ENCODE peak calls at places on chromosome 22, in ten cellular contexts. O is stomach, M is A549, A is K562, I is transverse colon, C is upper lobe of left lung, N is sigmoid colon, J is suprapubic skin, R is HepG2, T is tibial nerve. P is an unnamed sample.

GRCh38 chr22:26949193-26949592 is 291.8 kb downstream of the MIAT start:
- DNase-seq in T (no peak), O (no peak), J (no peak), I (no peak), M (no peak), N (no peak), A (no peak), R (no peak), C (no peak), P (no peak)

GRCh38 chr22:41664490-41664889 is 24.2 kb downstream of the SNU13 start:
- DNase-seq in M (no peak), R (no peak), A (no peak), N (no peak), C (no peak), O (no peak), I (no peak), T (no peak), J (no peak), P (no peak)

GRCh38 chr22:27726726-27727449 is 74.7 kb downstream of the MN1 start:
- DNase-seq in I (peak; percentile 28), M (peak; percentile 77), O (peak; percentile 56), J (peak; percentile 78), N (peak; percentile 75), R (peak; percentile 4), C (no peak), T (no peak), A (peak; percentile 90), P (peak; percentile 62)

GRCh38 chr22:36325163-36326031 is 62.4 kb downstream of the MYH9 start:
- DNase-seq in C (no peak), R (no peak), A (no peak), I (peak; percentile 80), O (peak; percentile 79), J (no peak), M (no peak), N (peak; percentile 93), T (no peak), P (no peak)

GRCh38 chr22:27197618-27198017 is 540.2 kb downstream of the MIAT start:
- DNase-seq in T (no peak), I (no peak), O (no peak), C (no peak), R (no peak), J (no peak), M (peak; percentile 31), N (no peak), A (no peak), P (no peak)

GRCh38 chr22:41619979-41620645 is 731 bp downstream of the DESI1 start:
- DNase-seq in C (peak; percentile 79), J (peak; percentile 80), T (no peak), O (peak; percentile 51), M (no peak), R (peak; percentile 49), A (peak; percentile 23), N (peak; percentile 78), I (peak; percentile 64), P (peak; percentile 53)

GRCh38 chr22:31286360-31287255 is 5.7 kb downstream of the PIK3IP1 start:
- DNase-seq in A (no peak), R (no peak), N (peak; percentile 82), M (no peak), T (no peak), C (no peak), O (no peak), J (no peak), I (peak; percentile 56), P (no peak)

GRCh38 chr22:41732096-41732772 is 32.9 kb downstream of the MEI1 start:
- DNase-seq in A (no peak), T (no peak), I (no peak), O (no peak), C (no peak), J (peak; percentile 34), N (no peak), M (no peak), R (no peak), P (no peak)

GRCh38 chr22:24585461-24585860 is 7.4 kb downstream of the LRRC75B start:
- DNase-seq in A (no peak), O (no peak), C (no peak), I (no peak), T (no peak), R (no peak), N (no peak), J (no peak), M (no peak), P (no peak)

GRCh38 chr22:24423519-24424000 is 3.8 kb upstream of the ADORA2A start:
- DNase-seq in R (no peak), C (peak; percentile 96), O (peak; percentile 73), M (peak; percentile 21), A (peak; percentile 82), T (no peak), J (no peak), N (peak; percentile 72), I (peak; percentile 56), P (peak; percentile 80)

GRCh38 chr22:27573992-27574391 is 227.6 kb downstream of the MN1 start:
- DNase-seq in I (no peak), N (no peak), R (no peak), C (no peak), M (no peak), A (no peak), T (no peak), O (no peak), J (no peak), P (no peak)

GRCh38 chr22:27752771-27753170 is 48.8 kb downstream of the MN1 start:
- DNase-seq in T (no peak), M (peak; percentile 12), C (no peak), I (no peak), N (peak; percentile 81), J (peak; percentile 84), O (peak; percentile 29), R (no peak), A (no peak), P (peak; percentile 66)

GRCh38 chr22:22085702-22086500 is 103.3 kb upstream of the TOP3B start:
- DNase-seq in M (no peak), T (no peak), R (no peak), C (no peak), O (no peak), A (peak; percentile 76), I (no peak), N (no peak), J (no peak), P (no peak)

GRCh38 chr22:47822459-47822858 is 1060.0 kb downstream of the TBC1D22A start:
- DNase-seq in N (no peak), A (no peak), C (no peak), O (no peak), M (no peak), T (no peak), R (no peak), I (no peak), J (no peak), P (no peak)

DNA sequence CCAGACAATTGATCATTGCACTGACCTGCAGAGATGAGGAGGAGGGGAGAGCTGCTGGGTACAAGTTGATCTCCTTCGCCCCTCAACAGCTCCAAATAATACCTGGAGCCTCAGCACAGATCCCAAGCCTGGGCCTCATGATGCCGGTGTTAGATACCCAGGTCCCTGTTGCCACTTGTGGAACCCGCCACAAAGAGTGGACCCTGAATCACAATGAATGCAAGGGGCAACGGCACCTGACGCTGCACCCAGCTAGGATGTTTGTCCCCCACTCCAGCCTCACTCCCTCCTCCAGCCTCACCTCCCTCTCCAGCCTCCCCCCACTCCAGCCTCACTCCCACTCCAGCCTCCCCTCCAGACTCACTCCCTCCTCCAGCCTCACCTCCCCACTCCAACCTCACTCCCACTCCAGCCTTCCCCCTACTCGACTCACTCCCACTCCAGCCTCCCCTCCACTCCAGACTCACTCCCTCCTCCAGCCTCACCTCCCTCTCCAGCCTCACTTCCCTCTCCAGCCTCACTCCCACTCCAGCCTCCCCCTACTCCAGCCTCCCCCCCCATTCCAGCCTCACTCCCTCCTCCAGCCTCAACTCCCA is 879.0 kb downstream of the BRD1 start:
- DNase-seq in T (no peak), J (peak; percentile 31), N (peak; percentile 22), M (no peak), O (peak; percentile 19), I (no peak), A (no peak), C (no peak), R (no peak), P (no peak)
- TF ChIP-seq EP300 in T (no peak), J (no peak), N (no peak), M (no peak), O (no peak), I (no peak), A (no peak), C (no peak), R (no peak), P (no peak)

DNA sequence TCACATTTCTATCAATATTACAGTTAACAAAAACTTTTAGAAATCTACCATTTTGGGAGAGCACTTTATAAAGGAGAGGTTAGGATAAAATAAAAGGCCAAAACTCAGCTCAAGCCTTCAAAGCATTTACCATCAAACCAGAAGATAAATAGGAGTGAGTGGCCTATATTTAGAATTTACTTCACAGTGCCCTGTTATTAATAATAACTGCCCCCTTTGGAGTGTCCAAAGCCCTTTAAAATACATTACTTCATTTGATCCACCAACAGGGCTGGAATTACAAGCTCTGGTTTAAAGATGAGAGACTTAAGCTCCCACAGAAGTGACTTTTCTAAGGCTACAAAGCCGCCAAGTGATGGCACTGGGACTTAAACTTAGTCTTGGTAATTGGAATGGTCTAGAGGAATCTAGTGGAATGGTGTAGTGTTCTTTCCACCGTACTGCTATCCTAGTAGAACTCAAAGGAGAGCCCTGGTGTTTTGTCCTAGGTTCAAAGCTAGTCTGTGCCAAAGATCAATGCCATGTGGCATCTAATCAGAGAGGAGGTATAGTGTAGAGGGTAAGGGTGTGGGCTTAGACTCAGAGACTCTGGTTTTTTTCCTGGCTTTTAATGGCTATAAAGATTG is 21.2 kb upstream of the MTMR3 start:
- DNase-seq in O (no peak), C (no peak), N (no peak), R (no peak), M (no peak), I (no peak), T (no peak), A (no peak), J (no peak), P (no peak)
- H3K4me1 ChIP-seq in O (no peaks in the 10 kb centered on the region), C (no peaks in the 10 kb centered on the region), N (no peaks in the 10 kb centered on the region), R (peaks cover 11% of the 10 kb centered on the region), M (no peaks in the 10 kb centered on the region), I (no peaks in the 10 kb centered on the region), T (peaks cover 5% of the 10 kb centered on the region), A (no peaks in the 10 kb centered on the region), J (no peaks in the 10 kb centered on the region), P (no peaks in the 10 kb centered on the region)

DNA sequence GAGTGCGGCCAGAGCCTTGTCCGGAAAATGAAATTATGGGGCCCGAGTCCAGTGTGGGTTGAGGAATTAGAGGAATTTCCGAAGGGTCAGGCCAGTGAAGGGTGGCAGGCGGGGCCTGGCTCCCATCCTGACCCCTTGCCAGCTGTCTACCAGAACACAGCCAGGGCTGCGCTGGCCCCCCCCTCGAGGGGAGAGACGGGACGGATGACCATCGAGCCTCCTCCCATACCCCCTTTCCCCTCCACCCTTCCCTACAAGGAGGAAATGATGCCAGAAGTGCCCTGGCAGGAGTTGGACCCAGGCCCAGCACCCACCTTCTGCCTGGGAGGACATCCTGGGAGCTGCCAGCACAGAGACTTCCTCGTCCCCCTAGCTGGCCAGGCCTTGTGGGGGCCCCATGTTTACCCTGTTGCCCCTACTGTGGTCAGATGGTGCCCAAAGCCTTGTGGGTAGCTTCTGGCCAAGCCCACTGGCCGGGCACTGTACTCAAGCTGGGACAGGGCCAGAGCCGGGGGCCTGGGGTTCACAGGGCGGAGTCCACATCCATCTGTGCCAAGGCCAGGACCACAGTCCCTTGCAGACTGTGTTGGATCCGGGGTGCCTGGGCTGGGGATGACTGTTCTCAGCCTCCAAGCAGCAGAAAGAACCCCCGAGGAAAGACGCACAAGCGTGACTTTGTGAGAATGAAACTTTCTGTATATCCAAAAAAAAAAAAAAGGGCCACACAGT is 20.8 kb downstream of the ARVCF start:
- DNase-seq in N (no peak), A (no peak), R (no peak), J (no peak), M (no peak), T (no peak), O (no peak), C (peak; percentile 80), I (no peak), P (no peak)
- TF ChIP-seq EP300 in N (no peak), A (no peak), R (no peak), J (no peak), M (no peak), T (peak; percentile 72), O (no peak), C (no peak), I (no peak), P (no peak)

GRCh38 chr22:40183029-40183581 is 5.4 kb downstream of the TNRC6B start:
- DNase-seq in N (peak; percentile 78), I (peak; percentile 33), C (no peak), T (no peak), J (no peak), M (no peak), O (no peak), R (peak; percentile 68), A (no peak), P (no peak)
- H3K4me1 ChIP-seq in N (peaks cover 78% of the 10 kb centered on the region), I (peaks cover 62% of the 10 kb centered on the region), C (peaks cover 53% of the 10 kb centered on the region), T (peaks cover 76% of the 10 kb centered on the region), J (peaks cover 78% of the 10 kb centered on the region), M (peaks cover 43% of the 10 kb centered on the region), O (peaks cover 79% of the 10 kb centered on the region), R (peaks cover 55% of the 10 kb centered on the region), A (peaks cover 49% of the 10 kb centered on the region), P (peaks cover 16% of the 10 kb centered on the region)

P was measured in ovary.